ENCODE peak calls at places on chromosomes 5 and 9, in five cellular contexts. S is AG04450, A is AG20443, M is activated T-cell treated with anti-CD3 and anti-CD28 coated beads for 1 hour, H is heart left ventricle. I is an unnamed sample.

GRCh38 chr5:75463726-75464125 is 47.7 kb downstream of the CERT1 start:
- DNase-seq in S (no peak), A (no peak), M (no peak), H (no peak), I (no peak)

GRCh38 chr9:111016046-111017026 is 21.9 kb downstream of the LPAR1 start:
- DNase-seq in S (no peak), A (peak), M (no peak), H (no peak), I (no peak)

GRCh38 chr5:177440211-177440989 is 6.2 kb upstream of the PRR7 start:
- DNase-seq in S (no peak), A (no peak), M (no peak), H (no peak), I (no peak)

GRCh38 chr5:38944282-38944681 is 98.5 kb downstream of the OSMR start:
- DNase-seq in S (no peak), A (no peak), M (no peak), H (no peak), I (no peak)

GRCh38 chr9:12875216-12875615 is 100.4 kb downstream of the LURAP1L start:
- DNase-seq in S (no peak), A (no peak), M (no peak), H (no peak), I (no peak)

GRCh38 chr5:61603211-61603908 is 271.3 kb downstream of the ZSWIM6 start:
- DNase-seq in S (no peak), A (peak), M (no peak), H (peak), I (no peak)

GRCh38 chr9:87716141-87716540 is 9.8 kb upstream of the CTSL start:
- DNase-seq in S (no peak), A (no peak), M (no peak), H (no peak), I (no peak)

GRCh38 chr5:135033026-135033861 is 784 bp downstream of the PITX1 start:
- DNase-seq in S (peak), A (no peak), M (no peak), H (no peak), I (no peak)